ENCODE peak calls at places on chromosomes 12 and 14, in seven cellular contexts. D is cardiac muscle cell, L is AG09309, S is omental fat pad, F is HTR-8/SVneo, B is ACHN, I is epithelial cell of esophagus. N is an unnamed sample.

GRCh38 chr12:78007173-78007572 is 176.5 kb downstream of the NAV3 start:
- DNase-seq in D (no peak), L (no peak), S (no peak), F (no peak), B (no peak), I (no peak), N (no peak)

GRCh38 chr12:9221476-9221875 is 13.3 kb upstream of the PZP start:
- DNase-seq in D (no peak), L (no peak), S (no peak), F (no peak), B (no peak), I (peak), N (no peak)

GRCh38 chr12:125340791-125341190 is 275.6 kb downstream of the AACS start:
- DNase-seq in D (peak), L (peak), S (no peak), F (no peak), B (peak), I (peak), N (no peak)

GRCh38 chr12:124831590-124831989 is 32.1 kb downstream of the SCARB1 start:
- DNase-seq in D (no peak), L (no peak), S (no peak), F (no peak), B (no peak), I (no peak), N (no peak)

GRCh38 chr14:57392830-57393229 is 2.4 kb downstream of the NAA30 start:
- DNase-seq in D (no peak), L (no peak), S (no peak), F (no peak), B (no peak), I (no peak), N (no peak)

GRCh38 chr14:103879570-103880333 is 32.4 kb upstream of the PPP1R13B start:
- DNase-seq in D (peak), L (no peak), S (no peak), F (no peak), B (peak), I (no peak), N (no peak)

GRCh38 chr12:19390208-19390607 is 49.1 kb upstream of the AEBP2 start:
- DNase-seq in D (no peak), L (no peak), S (no peak), F (no peak), B (no peak), I (peak), N (no peak)

GRCh38 chr12:14396071-14396470 is 30.6 kb downstream of the ATF7IP start:
- DNase-seq in D (no peak), L (no peak), S (no peak), F (no peak), B (no peak), I (no peak), N (peak)